ENCODE peak calls at places on chromosomes 2 and 18, in six cellular contexts. A is H1, N is GM12892, O is K562, H is HepG2, E is GM12878. D is an unnamed sample.
A peak's percentile ranks its signal among the peaks of the same experiment; 100 is the strongest.

GRCh38 chr18:48871391-48872166 is 79.2 kb downstream of the SMAD7 start:
- DNase-seq in A (no peak), N (no peak), O (no peak), H (no peak), E (no peak), D (no peak)

GRCh38 chr2:131425191-131426021 is 50.5 kb upstream of the TUBA3D start:
- DNase-seq in A (no peak), N (no peak), O (no peak), H (no peak), E (no peak), D (no peak)

GRCh38 chr2:655626-656025 is 21.6 kb downstream of the TMEM18 start:
- DNase-seq in A (peak; percentile 26), N (no peak), O (no peak), H (no peak), E (no peak), D (no peak)

GRCh38 chr2:240597419-240598181 is 11.1 kb downstream of the CAPN10 start:
- DNase-seq in A (no peak), N (no peak), O (no peak), H (peak; percentile 85), E (no peak), D (no peak)

GRCh38 chr2:100359576-100359975 is 37.3 kb upstream of the LONRF2 start:
- DNase-seq in A (no peak), N (no peak), O (no peak), H (no peak), E (no peak), D (no peak)

GRCh38 chr2:45643543-45644542 is 7.6 kb upstream of the PRKCE start:
- DNase-seq in A (peak; percentile 92), N (peak; percentile 90), O (peak; percentile 90), H (peak; percentile 27), E (no peak), D (peak; percentile 90)

GRCh38 chr2:3864943-3865664 is 161.7 kb downstream of the DCDC2C start:
- DNase-seq in A (no peak), N (no peak), O (no peak), H (no peak), E (no peak), D (no peak)

GRCh38 chr2:42450136-42450535 is 43.6 kb downstream of the KCNG3 start:
- DNase-seq in A (no peak), N (no peak), O (no peak), H (no peak), E (no peak), D (no peak)

GRCh38 chr2:237701033-237701858 is 73.9 kb downstream of the LRRFIP1 start:
- DNase-seq in A (no peak), N (no peak), O (no peak), H (no peak), E (no peak), D (no peak)

GRCh38 chr2:97651114-97651513 is 5.3 kb downstream of the COX5B start:
- DNase-seq in A (peak; percentile 14), N (no peak), O (no peak), H (no peak), E (no peak), D (no peak)

GRCh38 chr2:97644023-97644717 is 1.7 kb upstream of the COX5B start:
- DNase-seq in A (peak; percentile 16), N (no peak), O (no peak), H (no peak), E (no peak), D (no peak)

GRCh38 chr2:97646977-97647376 is 1.1 kb downstream of the COX5B start:
- DNase-seq in A (peak; percentile 7), N (no peak), O (peak; percentile 13), H (no peak), E (no peak), D (no peak)

GRCh38 chr2:97645112-97645699 is 656 bp upstream of the COX5B start:
- DNase-seq in A (peak; percentile 68), N (no peak), O (peak; percentile 57), H (no peak), E (no peak), D (no peak)

DNA sequence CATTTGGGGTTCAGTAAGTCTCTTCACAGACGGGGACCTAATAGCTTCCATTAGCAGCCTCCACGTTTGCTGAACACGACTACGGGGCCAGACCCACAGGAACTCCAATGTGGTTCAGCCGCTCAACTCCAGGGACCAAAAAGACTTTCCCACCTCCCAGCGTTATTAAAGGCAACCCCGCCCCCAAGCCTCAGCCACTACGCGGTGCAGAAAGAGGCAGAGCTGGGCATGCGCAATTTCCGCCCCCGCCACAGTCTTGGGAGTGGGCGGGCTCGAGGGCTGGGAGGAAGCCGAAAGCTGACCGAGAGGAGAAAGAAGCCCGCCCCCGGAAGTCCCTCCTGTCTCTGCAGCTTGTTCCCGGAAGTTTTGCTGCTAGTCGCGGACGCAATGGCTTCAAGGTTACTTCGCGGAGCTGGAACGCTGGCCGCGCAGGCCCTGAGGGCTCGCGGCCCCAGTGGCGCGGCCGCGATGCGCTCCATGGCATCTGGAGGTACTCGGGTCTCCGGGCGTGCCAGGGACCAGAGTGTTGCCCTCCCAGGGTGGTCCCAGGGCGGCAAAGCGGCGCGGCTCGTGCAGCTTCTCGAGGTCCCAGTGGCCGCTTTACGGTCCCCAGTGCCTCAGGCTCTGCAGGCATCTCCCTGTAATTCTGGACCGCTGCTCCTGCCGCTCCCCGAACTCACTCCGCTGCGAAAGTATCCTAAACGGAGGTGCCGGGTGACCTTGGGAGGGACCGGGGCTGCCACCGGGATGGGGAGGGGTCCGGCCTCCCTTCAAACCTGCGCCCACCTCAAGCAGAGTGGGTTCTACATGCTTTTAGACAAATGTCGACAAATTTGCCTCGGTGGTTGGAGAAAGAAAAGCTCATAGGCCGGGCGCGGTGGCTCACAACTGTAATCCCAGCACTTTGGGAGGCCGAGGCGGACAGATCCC is at the start of gene COX5B:
- DNase-seq in A (peak; percentile 95), N (peak; percentile 97), O (peak; percentile 97), H (peak; percentile 98), E (peak; percentile 89), D (peak; percentile 98)
- TF ChIP-seq POLR2A in A (peak; percentile 79), N (peak; percentile 94), O (peak; percentile 96), H (peak; percentile 95), E (peak; percentile 97), D (peak; percentile 93)

GRCh38 chr2:107684421-107684820 is 142.3 kb upstream of the RGPD4 start:
- DNase-seq in A (no peak), N (no peak), O (no peak), H (no peak), E (no peak), D (no peak)

GRCh38 chr2:107687087-107687486 is 139.6 kb upstream of the RGPD4 start:
- DNase-seq in A (no peak), N (no peak), O (no peak), H (no peak), E (no peak), D (no peak)

GRCh38 chr2:107685587-107685986 is 141.1 kb upstream of the RGPD4 start:
- DNase-seq in A (no peak), N (no peak), O (no peak), H (no peak), E (no peak), D (no peak)

DNA sequence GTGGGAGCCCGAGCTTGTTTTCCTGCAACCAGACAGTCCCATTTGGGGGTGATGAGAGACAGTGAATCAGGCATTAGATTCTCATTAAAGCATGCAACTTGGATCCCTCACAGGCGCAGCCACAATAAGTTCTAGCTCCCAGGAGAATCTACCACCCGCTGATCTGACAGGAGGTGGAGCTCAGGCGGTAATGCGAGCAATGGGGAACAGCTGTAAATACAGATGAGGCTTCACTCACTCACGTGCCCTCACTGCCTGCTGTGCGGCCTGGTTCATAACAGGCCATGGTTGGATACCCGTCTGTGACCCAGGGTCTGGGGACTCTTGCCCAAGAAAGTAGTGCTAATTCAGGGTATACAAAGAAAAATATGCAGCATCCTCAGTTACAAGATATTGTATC is 144.7 kb upstream of the RGPD4 start:
- DNase-seq in A (no peak), N (no peak), O (no peak), H (no peak), E (no peak), D (no peak)
- TF ChIP-seq TAF1 in A (no peak), N (no peak), O (no peak), H (no peak), E (no peak), D (no peak)

GRCh38 chr18:29140590-29140989 is 963.7 kb upstream of the CDH2 start:
- DNase-seq in A (no peak), N (no peak), O (no peak), H (no peak), E (no peak), D (no peak)
- TF ChIP-seq POLR2AphosphoS5 in A (no peak), N (no peak), O (no peak), H (no peak), E (no peak), D (no peak)

DNA sequence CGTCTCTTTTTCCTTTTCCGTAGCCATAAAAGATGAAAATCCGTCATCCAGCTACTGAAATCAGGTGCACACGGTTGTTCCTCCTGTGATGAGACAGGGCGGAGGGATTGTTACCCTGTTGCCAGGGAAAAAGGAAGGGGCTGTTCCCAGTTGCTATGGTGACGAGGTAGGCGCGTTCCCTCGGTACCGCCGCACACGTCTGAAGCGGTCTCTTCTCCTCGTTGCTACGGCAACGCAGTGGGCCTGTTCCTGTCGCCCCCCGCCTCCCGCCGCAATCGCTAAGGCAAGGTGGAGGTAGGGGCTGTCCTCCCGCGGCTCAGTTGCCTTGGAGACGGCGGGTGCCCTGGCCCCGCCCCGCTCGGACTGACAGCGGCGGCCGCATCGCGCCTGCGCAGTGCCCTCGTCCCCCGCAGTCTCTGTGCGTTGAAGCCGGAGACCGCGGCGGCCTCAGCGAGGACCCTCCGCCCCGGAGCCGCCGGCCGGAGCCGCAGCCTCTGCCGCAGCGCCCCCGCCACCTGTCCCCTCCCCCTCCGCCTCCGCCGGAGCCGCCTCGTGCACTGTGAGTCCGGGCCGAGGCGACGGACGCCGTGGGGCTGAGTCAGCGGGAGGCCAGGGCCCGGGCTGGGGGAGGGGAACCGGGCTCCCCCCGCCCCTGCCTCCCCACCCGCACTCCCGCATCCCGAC is at the start of gene MAPRE3:
- DNase-seq in A (peak; percentile 97), N (peak; percentile 88), O (peak; percentile 95), H (peak; percentile 51), E (no peak), D (peak; percentile 91)
- TF ChIP-seq POLR2A in A (no peak), N (no peak), O (no peak), H (no peak), E (no peak), D (no peak)

GRCh38 chr18:29512203-29512602 is 1335.3 kb upstream of the CDH2 start:
- DNase-seq in A (no peak), N (no peak), O (no peak), H (peak; percentile 1), E (no peak), D (no peak)
- TF ChIP-seq TAF1 in A (no peak), N (no peak), O (no peak), H (no peak), E (no peak), D (no peak)

DNA sequence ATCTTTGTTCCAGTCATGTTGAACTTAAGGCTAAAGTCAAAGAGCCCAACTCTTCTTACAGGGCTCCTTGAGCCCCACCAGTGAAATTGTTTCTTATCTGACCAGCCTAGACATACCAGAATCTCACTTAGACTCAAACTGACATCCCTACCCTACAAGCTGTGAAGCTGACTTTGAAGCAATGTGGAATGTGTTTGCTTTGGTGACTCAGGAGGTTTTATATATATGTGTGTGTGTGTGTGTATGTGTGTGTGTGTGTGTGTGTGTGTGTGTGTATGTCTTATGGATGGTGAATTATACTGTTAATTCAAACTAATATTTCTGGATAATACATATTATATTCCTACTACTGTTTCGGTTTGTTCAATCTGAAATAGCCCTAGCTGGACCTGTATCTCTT is 67.3 kb downstream of the CAMKMT start:
- DNase-seq in A (no peak), N (no peak), O (no peak), H (peak; percentile 39), E (no peak), D (no peak)
- TF ChIP-seq POLR2AphosphoS5 in A (no peak), N (no peak), O (no peak), H (no peak), E (no peak), D (no peak)

GRCh38 chr2:118186110-118186857 is 98.0 kb downstream of the INSIG2 start:
- DNase-seq in A (peak; percentile 90), N (peak; percentile 79), O (no peak), H (no peak), E (peak; percentile 44), D (peak; percentile 90)
- TF ChIP-seq POLR2A in A (peak; percentile 72), N (peak; percentile 30), O (no peak), H (no peak), E (peak; percentile 86), D (peak; percentile 44)